ENCODE peak calls at places on chromosomes 5 and 9, in five cellular contexts. N is choroid plexus epithelial cell, M is fibroblast of lung, F is stromal cell of bone marrow, S is pancreas. B is an unnamed sample.

GRCh38 chr9:2469681-2470141 is 151.9 kb upstream of the VLDLR start:
- DNase-seq in N (peak), M (peak), F (no peak), S (no peak), B (peak)

GRCh38 chr9:105901514-105902109 is 207.3 kb downstream of the TMEM38B start:
- DNase-seq in N (peak), M (peak), F (no peak), S (no peak), B (peak)

GRCh38 chr5:171336486-171337206 is 27.6 kb downstream of the TLX3 start:
- DNase-seq in N (peak), M (peak), F (peak), S (no peak), B (peak)

GRCh38 chr5:132457371-132458225 is 33.0 kb downstream of the IRF1 start:
- DNase-seq in N (peak), M (peak), F (peak), S (no peak), B (peak)

GRCh38 chr5:97838214-97838613 is 655.2 kb upstream of the RIOK2 start:
- DNase-seq in N (peak), M (peak), F (peak), S (no peak), B (peak)

GRCh38 chr9:136053757-136054142 is 41.3 kb downstream of the NACC2 start:
- DNase-seq in N (no peak), M (no peak), F (no peak), S (peak), B (no peak)

GRCh38 chr5:138654281-138654867 is 79.2 kb upstream of the HSPA9 start:
- DNase-seq in N (peak), M (peak), F (no peak), S (no peak), B (peak)

GRCh38 chr5:93800988-93801811 is 59.8 kb upstream of the POU5F2 start:
- DNase-seq in N (peak), M (peak), F (peak), S (no peak), B (peak)

GRCh38 chr5:1821862-1822261 is 20.7 kb downstream of the NDUFS6 start:
- DNase-seq in N (no peak), M (no peak), F (no peak), S (no peak), B (no peak)

GRCh38 chr5:141874262-141874964 is 3.8 kb downstream of the PCDH1 start:
- DNase-seq in N (no peak), M (no peak), F (no peak), S (no peak), B (no peak)

GRCh38 chr9:128138001-128138400 is 10.5 kb upstream of the PTGES2 start:
- DNase-seq in N (no peak), M (no peak), F (no peak), S (peak), B (no peak)

GRCh38 chr5:154179846-154180710 is 10.5 kb upstream of the GALNT10 start:
- DNase-seq in N (peak), M (peak), F (no peak), S (no peak), B (peak)

GRCh38 chr9:73565026-73565425 is 413.4 kb downstream of the ANXA1 start:
- DNase-seq in N (peak), M (peak), F (peak), S (no peak), B (no peak)

GRCh38 chr9:10055886-10056395 is 556.9 kb downstream of the PTPRD start:
- DNase-seq in N (no peak), M (no peak), F (no peak), S (no peak), B (no peak)

GRCh38 chr5:147455822-147456221 is 54.0 kb downstream of the DPYSL3 start:
- DNase-seq in N (no peak), M (no peak), F (no peak), S (no peak), B (no peak)

GRCh38 chr9:88748566-88749238 is 213.7 kb downstream of the NXNL2 start:
- DNase-seq in N (peak), M (peak), F (peak), S (no peak), B (peak)

GRCh38 chr5:41649659-41650058 is 139.3 kb upstream of the PLCXD3 start:
- DNase-seq in N (peak), M (peak), F (peak), S (no peak), B (peak)

GRCh38 chr9:124779368-124780059 is 2.6 kb downstream of the OLFML2A start:
- DNase-seq in N (peak), M (peak), F (peak), S (no peak), B (peak)

GRCh38 chr5:132099073-132099748 is 25.6 kb downstream of the CSF2 start:
- DNase-seq in N (no peak), M (no peak), F (no peak), S (no peak), B (no peak)

GRCh38 chr5:161230222-161230621 is 316.3 kb downstream of the GABRB2 start:
- DNase-seq in N (no peak), M (no peak), F (no peak), S (peak), B (no peak)

GRCh38 chr9:70924905-70925547 is 196.4 kb downstream of the TRPM3 start:
- DNase-seq in N (peak), M (peak), F (peak), S (no peak), B (peak)

GRCh38 chr5:159797566-159797965 is 118.7 kb upstream of the ADRA1B start:
- DNase-seq in N (no peak), M (no peak), F (no peak), S (no peak), B (no peak)

GRCh38 chr9:137129089-137129455 is 9.9 kb upstream of the GRIN1 start:
- DNase-seq in N (peak), M (peak), F (no peak), S (peak), B (peak)

GRCh38 chr5:175728885-175729828 is 71.3 kb downstream of the HRH2 start:
- DNase-seq in N (peak), M (no peak), F (no peak), S (peak), B (no peak)

GRCh38 chr9:130262771-130263170 is 2.8 kb upstream of the HMCN2 start:
- DNase-seq in N (no peak), M (no peak), F (no peak), S (no peak), B (no peak)

GRCh38 chr9:16321461-16322119 is 548.9 kb downstream of the BNC2 start:
- DNase-seq in N (peak), M (peak), F (peak), S (no peak), B (peak)

GRCh38 chr5:146291421-146292074 is 47.1 kb upstream of the POU4F3 start:
- DNase-seq in N (peak), M (peak), F (peak), S (no peak), B (peak)

GRCh38 chr9:111356567-111357244 is 26.7 kb upstream of the OR2K2 start:
- DNase-seq in N (peak), M (peak), F (peak), S (no peak), B (peak)

GRCh38 chr9:96045811-96046210 is 170.3 kb downstream of the ERCC6L2 start:
- DNase-seq in N (no peak), M (no peak), F (no peak), S (no peak), B (no peak)